ENCODE peak calls at places on chromosomes 1 and 21, in seven cellular contexts. L is foreskin fibroblast, C is fibroblast of villous mesenchyme, Y is esophagus squamous epithelium, G is ovary, M is dorsolateral prefrontal cortex, Z is testis. E is an unnamed sample.

GRCh38 chr1:206435450-206435849 is 34.8 kb upstream of the IKBKE start:
- DNase-seq in M (no peak), Y (no peak), G (no peak), C (no peak), Z (no peak), L (no peak), E (no peak)

GRCh38 chr1:30318413-30318812 is 405.0 kb downstream of the MATN1 start:
- DNase-seq in Z (no peak), Y (no peak), C (no peak), L (no peak), G (no peak), M (no peak), E (no peak)

GRCh38 chr1:234975122-234975940 is 153.3 kb downstream of the TOMM20 start:
- DNase-seq in M (no peak), G (no peak), L (peak), Y (no peak), Z (no peak), C (peak), E (peak)

GRCh38 chr1:57363643-57364042 is 60.2 kb downstream of the DAB1 start:
- DNase-seq in L (no peak), Y (no peak), G (no peak), C (no peak), M (no peak), Z (no peak), E (no peak)

GRCh38 chr1:160739098-160739511 is at the start of gene SLAMF7:
- DNase-seq in Z (no peak), C (no peak), M (no peak), L (no peak), Y (no peak), G (no peak), E (peak)

GRCh38 chr1:74737360-74737759 is 4.4 kb downstream of the TYW3 start:
- DNase-seq in C (no peak), Z (no peak), L (no peak), M (no peak), Y (no peak), G (no peak), E (no peak)

GRCh38 chr21:25863747-25864146 is 129.0 kb downstream of the GABPA start:
- DNase-seq in L (no peak), C (no peak), Z (no peak), M (no peak), G (no peak), Y (no peak), E (no peak)

GRCh38 chr1:175679931-175680652 is 63.3 kb downstream of the TNR start:
- DNase-seq in C (no peak), G (no peak), L (no peak), Z (no peak), Y (no peak), M (no peak), E (no peak)

GRCh38 chr1:54510715-54511270 is 37.2 kb upstream of the ACOT11 start:
- DNase-seq in Y (no peak), M (no peak), C (no peak), Z (peak), L (no peak), G (no peak), E (no peak)

GRCh38 chr1:12201343-12202189 is 28.3 kb upstream of the VPS13D start:
- DNase-seq in L (no peak), M (no peak), C (no peak), Z (no peak), Y (no peak), G (no peak), E (no peak)

GRCh38 chr1:50378757-50379156 is 44.5 kb downstream of the DMRTA2 start:
- DNase-seq in M (no peak), Y (no peak), L (no peak), G (no peak), Z (no peak), C (no peak), E (no peak)

GRCh38 chr1:18794066-18794465 is 65.4 kb downstream of the TAS1R2 start:
- DNase-seq in Y (no peak), Z (no peak), M (no peak), L (no peak), C (peak), G (no peak), E (peak)

GRCh38 chr1:93680121-93681094 is 1.2 kb downstream of the BCAR3 start:
- DNase-seq in G (peak), Z (peak), C (peak), Y (peak), M (peak), L (peak), E (peak)

GRCh38 chr1:88327391-88328267 is 356.4 kb upstream of the PKN2 start:
- DNase-seq in C (peak), L (peak), Z (no peak), G (peak), Y (no peak), M (no peak), E (peak)

GRCh38 chr1:202589190-202589680 is 121.0 kb downstream of the SYT2 start:
- DNase-seq in Z (peak), L (peak), Y (no peak), C (peak), G (peak), M (no peak), E (peak)

GRCh38 chr1:228194436-228194835 is 13.4 kb upstream of the OBSCN start:
- DNase-seq in C (no peak), L (no peak), M (no peak), Y (no peak), Z (no peak), G (no peak), E (no peak)

GRCh38 chr1:162033445-162033844 is 9.8 kb upstream of the OLFML2B start:
- DNase-seq in Y (no peak), C (no peak), G (no peak), M (no peak), Z (peak), L (no peak), E (no peak)

GRCh38 chr1:59318271-59318865 is 21.5 kb downstream of the FGGY start:
- DNase-seq in Y (no peak), G (no peak), Z (no peak), C (no peak), M (no peak), L (no peak), E (no peak)

GRCh38 chr1:59317343-59317742 is 20.4 kb downstream of the FGGY start:
- DNase-seq in M (no peak), G (no peak), L (no peak), Z (no peak), Y (no peak), C (no peak), E (no peak)

GRCh38 chr1:59316497-59317128 is 19.7 kb downstream of the FGGY start:
- DNase-seq in G (no peak), C (peak), L (no peak), Z (no peak), M (no peak), Y (no peak), E (peak)

GRCh38 chr1:59315529-59316433 is 18.9 kb downstream of the FGGY start:
- DNase-seq in C (peak), G (no peak), Y (no peak), L (no peak), Z (no peak), M (no peak), E (peak)

GRCh38 chr1:59317780-59318179 is 20.9 kb downstream of the FGGY start:
- DNase-seq in Z (no peak), Y (no peak), L (no peak), M (no peak), C (no peak), G (no peak), E (peak)
- TF ChIP-seq CTCF in Z (no peak), Y (no peak), L (no peak), M (no peak), C (no peak), G (no peak), E (peak)

GRCh38 chr1:197745911-197746310 is 29.4 kb downstream of the DENND1B start:
- DNase-seq in L (no peak), C (no peak), Z (no peak), Y (no peak), G (no peak), M (no peak), E (no peak)
- H3K4me3 ChIP-seq in L (no peak), C (no peak), Z (no peak), Y (no peak), G (no peak), M (no peak), E (no peak)

DNA sequence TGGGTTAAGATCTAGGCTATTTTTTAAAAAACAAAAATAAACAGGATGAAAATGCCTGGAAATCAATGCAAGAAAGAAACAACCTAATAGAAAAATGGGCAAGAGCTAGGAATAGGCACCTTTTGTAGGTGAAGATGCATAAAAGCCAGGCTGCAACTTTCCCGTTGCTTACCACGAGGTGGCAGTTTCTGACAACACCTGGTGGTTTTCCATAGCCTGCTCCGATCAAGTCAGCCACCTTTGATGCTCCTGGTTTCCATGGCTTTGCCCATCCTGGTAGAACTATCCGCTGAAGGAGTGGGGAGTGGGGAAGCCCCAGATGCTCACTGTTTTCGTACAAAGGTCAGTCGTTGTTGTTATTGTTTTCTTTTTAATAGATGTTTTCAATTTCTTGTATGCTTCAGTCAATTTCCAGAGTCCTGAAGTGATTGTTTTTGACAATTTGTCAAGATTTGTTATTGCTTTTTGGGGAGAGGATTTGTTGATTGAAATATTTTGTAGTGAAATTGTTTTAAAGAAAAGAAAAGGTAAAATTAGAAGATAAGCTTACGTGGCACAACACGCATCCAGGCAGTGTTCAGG is 24.1 kb downstream of the UBE2Q1 start:
- DNase-seq in G (no peak), L (no peak), Y (no peak), M (peak), Z (no peak), C (peak), E (peak)
- TF ChIP-seq CTCF in G (peak), L (peak), Y (peak), M (no peak), Z (no peak), C (peak), E (peak)

DNA sequence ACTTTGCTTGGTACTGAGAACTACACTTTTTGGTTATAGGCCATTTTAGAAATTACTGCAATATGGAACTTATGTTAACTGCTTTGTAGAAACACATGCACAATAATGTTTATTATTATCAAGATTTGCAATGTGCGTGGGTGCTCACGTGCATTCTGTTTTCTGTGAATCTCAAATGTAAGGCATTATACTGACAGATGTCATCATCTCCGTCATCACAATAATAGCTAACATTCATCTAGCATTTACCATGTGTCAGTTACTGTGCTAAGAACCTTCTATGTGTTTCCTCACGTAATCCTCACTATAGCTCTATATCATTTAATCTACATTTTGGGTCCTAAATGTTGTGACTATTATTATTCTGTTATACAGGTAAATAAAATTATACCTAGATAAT is 1214.8 kb upstream of the ADGRL4 start:
- DNase-seq in L (no peak), C (no peak), Y (no peak), Z (no peak), M (no peak), G (no peak), E (no peak)
- H3K4me3 ChIP-seq in L (no peak), C (no peak), Y (no peak), Z (no peak), M (no peak), G (no peak), E (no peak)

DNA sequence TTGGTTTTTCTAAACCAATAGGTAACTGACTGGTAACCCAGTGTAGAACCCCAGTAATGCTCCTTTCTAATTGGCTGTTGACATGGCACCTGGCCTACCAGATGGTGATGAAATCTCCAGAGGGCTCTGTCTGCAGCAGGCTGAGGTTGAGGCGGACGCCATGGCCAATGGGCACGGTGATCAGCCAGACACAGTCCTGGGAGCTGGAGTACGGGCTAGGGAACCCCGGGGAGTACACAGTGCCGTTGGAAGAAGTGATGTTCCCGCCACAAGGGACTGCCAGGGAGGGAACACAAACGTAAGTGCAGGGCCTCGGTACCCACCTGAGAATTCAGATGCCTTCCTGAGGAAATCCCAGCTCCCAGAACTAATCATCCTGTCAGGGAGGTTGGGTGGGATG is 129.8 kb downstream of the ZSCAN20 start:
- DNase-seq in Z (no peak), Y (no peak), C (no peak), L (no peak), M (no peak), G (no peak), E (no peak)
- TF ChIP-seq CTCF in Z (no peak), Y (no peak), C (no peak), L (no peak), M (no peak), G (no peak), E (no peak)

GRCh38 chr1:43008425-43009108 is 49.9 kb upstream of the SLC2A1 start:
- DNase-seq in Z (peak), C (peak), L (no peak), G (no peak), Y (no peak), M (no peak), E (no peak)
- H3K4me3 ChIP-seq in Z (no peak), C (no peak), L (no peak), G (no peak), Y (no peak), M (no peak), E (no peak)